ENCODE peak calls at places on chromosomes 7 and 10, in seven cellular contexts. T is SK-N-SH, C is HCT116, A is H1, D is HepG2, Q is GM12878, F is K562. J is an unnamed sample.

GRCh38 chr7:154644366-154644765 is 358.6 kb downstream of the PAXIP1 start:
- DNase-seq in D (no peak), Q (no peak), A (no peak), T (no peak), C (no peak), F (no peak), J (no peak)

GRCh38 chr10:51881213-51881612 is 181.8 kb upstream of the CSTF2T start:
- DNase-seq in A (no peak), Q (no peak), C (no peak), F (no peak), D (no peak), T (no peak), J (no peak)

GRCh38 chr7:128843938-128844621 is 13.9 kb downstream of the FLNC start:
- DNase-seq in Q (no peak), C (no peak), A (no peak), T (no peak), D (no peak), F (no peak), J (no peak)

GRCh38 chr10:101267336-101267735 is 38.1 kb upstream of the LBX1 start:
- DNase-seq in F (no peak), T (no peak), A (no peak), D (no peak), C (no peak), Q (no peak), J (no peak)

GRCh38 chr10:58475322-58476277 is 37.1 kb upstream of the BICC1 start:
- DNase-seq in C (no peak), D (no peak), A (no peak), T (no peak), Q (no peak), F (no peak), J (peak; percentile 19)

GRCh38 chr7:28135296-28135695 is 45.3 kb downstream of the JAZF1 start:
- DNase-seq in A (no peak), D (no peak), F (no peak), Q (no peak), T (no peak), C (no peak), J (no peak)

GRCh38 chr7:85186083-85186520 is 754 bp downstream of the SEMA3D start:
- DNase-seq in F (no peak), Q (no peak), T (peak; percentile 63), C (no peak), A (peak; percentile 63), D (no peak), J (peak; percentile 11)

GRCh38 chr7:129784783-129785456 is 167.8 kb downstream of the UBE2H start:
- DNase-seq in T (peak; percentile 75), C (no peak), Q (peak; percentile 15), A (no peak), F (peak; percentile 63), D (no peak), J (no peak)

GRCh38 chr10:3745582-3745981 is 39.4 kb downstream of the KLF6 start:
- DNase-seq in T (no peak), F (no peak), D (no peak), Q (no peak), A (no peak), C (no peak), J (no peak)

GRCh38 chr7:14023838-14024237 is 34.4 kb upstream of the ETV1 start:
- DNase-seq in T (no peak), A (no peak), F (no peak), C (no peak), Q (no peak), D (no peak), J (no peak)

GRCh38 chr10:100993986-100994708 is 5.5 kb upstream of the LZTS2 start:
- DNase-seq in F (no peak), Q (no peak), A (no peak), D (no peak), T (peak; percentile 70), C (no peak), J (peak; percentile 73)

GRCh38 chr7:155741061-155741460 is 71.2 kb downstream of the SHH start:
- DNase-seq in Q (no peak), T (no peak), D (no peak), A (no peak), F (no peak), C (no peak), J (no peak)

GRCh38 chr10:124105594-124105993 is 12.2 kb upstream of the CHST15 start:
- DNase-seq in T (no peak), C (no peak), A (no peak), D (no peak), Q (no peak), F (no peak), J (peak; percentile 58)

GRCh38 chr7:51949726-51950644 is 633.4 kb upstream of the COBL start:
- DNase-seq in F (no peak), A (peak; percentile 62), Q (no peak), T (peak; percentile 28), C (no peak), D (no peak), J (no peak)

GRCh38 chr7:158911734-158912133 is 55.4 kb downstream of the DYNC2I1 start:
- DNase-seq in C (no peak), Q (no peak), A (no peak), D (no peak), T (no peak), F (no peak), J (no peak)

GRCh38 chr7:158911145-158911544 is 54.8 kb downstream of the DYNC2I1 start:
- DNase-seq in F (no peak), T (no peak), D (no peak), A (no peak), C (no peak), Q (no peak), J (no peak)

GRCh38 chr7:158907390-158907789 is 51.0 kb downstream of the DYNC2I1 start:
- DNase-seq in C (no peak), T (no peak), D (no peak), A (no peak), F (no peak), Q (no peak), J (no peak)

GRCh38 chr7:158910254-158911053 is 54.1 kb downstream of the DYNC2I1 start:
- DNase-seq in F (peak; percentile 57), D (no peak), C (no peak), A (no peak), Q (no peak), T (no peak), J (no peak)

GRCh38 chr7:158908552-158908951 is 52.2 kb downstream of the DYNC2I1 start:
- DNase-seq in D (no peak), Q (no peak), F (no peak), T (no peak), C (no peak), A (no peak), J (no peak)
- TF ChIP-seq JUND in D (no peak), Q (no peak), F (no peak), T (no peak), C (no peak), A (no peak), J (no peak)

GRCh38 chr7:111679944-111680343 is 117.7 kb upstream of the IMMP2L start:
- DNase-seq in T (no peak), F (no peak), Q (no peak), C (no peak), A (no peak), D (no peak), J (no peak)
- TF ChIP-seq JUND in T (no peak), F (no peak), Q (no peak), C (no peak), A (no peak), D (no peak), J (no peak)

GRCh38 chr10:71710519-71710918 is 9.1 kb downstream of the C10orf105 start:
- DNase-seq in D (no peak), F (no peak), Q (no peak), T (no peak), A (no peak), C (no peak), J (no peak)
- TF ChIP-seq JUND in D (no peak), F (no peak), Q (no peak), T (no peak), A (no peak), C (no peak), J (no peak)

DNA sequence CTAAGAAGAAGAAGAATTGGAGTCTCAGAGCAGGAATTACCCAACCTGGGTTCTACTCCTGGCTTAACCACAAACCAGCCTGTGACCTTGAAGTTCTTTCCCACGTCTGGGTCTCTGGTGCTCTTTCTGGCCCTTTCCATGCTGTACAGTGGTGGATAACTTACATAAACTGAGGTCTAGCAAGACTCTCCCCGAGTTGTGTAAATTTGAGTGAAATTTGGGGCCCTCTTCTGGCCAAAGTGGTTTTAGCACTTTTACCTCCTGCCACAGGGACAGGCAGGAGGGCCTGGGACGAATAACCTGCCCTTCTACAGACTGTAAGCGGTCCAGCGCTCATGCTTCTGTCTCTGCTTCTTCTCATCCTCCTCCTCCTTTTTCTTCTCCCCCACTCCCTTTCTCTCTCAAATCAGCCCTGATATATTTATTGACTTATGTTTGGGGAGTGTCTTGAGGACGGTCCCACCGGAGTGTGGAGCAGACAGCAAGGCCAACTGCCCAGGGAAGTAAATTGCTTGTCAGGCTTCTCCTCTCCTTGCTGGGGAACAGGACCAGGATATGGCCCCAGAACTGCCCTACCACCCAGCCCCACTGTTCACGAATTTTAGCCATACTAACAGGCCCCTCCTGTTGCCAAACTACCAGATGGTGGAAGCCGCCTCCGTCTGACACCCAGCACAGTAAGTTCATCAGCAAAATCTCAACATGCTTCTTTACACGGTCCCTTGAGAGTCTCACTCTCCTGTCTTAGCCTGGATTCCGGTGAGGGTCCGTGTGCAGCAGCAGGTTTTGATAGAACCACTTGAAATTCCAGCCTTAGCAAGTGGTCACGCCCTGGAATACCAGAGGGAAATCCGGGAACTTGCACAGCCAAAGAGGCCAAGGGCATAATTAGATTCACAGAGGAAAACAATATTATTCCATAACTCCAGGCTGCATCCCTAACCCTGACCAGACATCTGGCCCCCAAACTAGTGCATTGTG is 4.1 kb upstream of the SH3PXD2A start:
- DNase-seq in D (peak; percentile 72), A (peak; percentile 84), Q (peak; percentile 24), T (peak; percentile 71), F (peak; percentile 22), C (peak; percentile 50), J (peak; percentile 55)
- TF ChIP-seq JUND in D (no peak), A (no peak), Q (no peak), T (no peak), F (no peak), C (no peak), J (no peak)